ENCODE peak calls at places on chromosomes 6 and 20, in four cellular contexts. One of them, this sample, is unnamed.

GRCh38 chr6:111727798-111728197 is 122.1 kb upstream of the TRAF3IP2 start:
- DNase-seq in HEK293T: peak
- DNase-seq in GM12878: no peak
- DNase-seq in HepG2: no peak
- DNase-seq in this sample: peak

GRCh38 chr20:346640-347316 is at the start of gene NRSN2:
- DNase-seq in HEK293T: peak
- DNase-seq in GM12878: no peak
- DNase-seq in HepG2: peak
- DNase-seq in this sample: peak

GRCh38 chr6:138234363-138234762 is 16.1 kb upstream of the PBOV1 start:
- DNase-seq in HEK293T: no peak
- DNase-seq in GM12878: no peak
- DNase-seq in HepG2: no peak
- DNase-seq in this sample: no peak

GRCh38 chr6:37971711-37972410 is 152.3 kb downstream of the ZFAND3 start:
- DNase-seq in HEK293T: no peak
- DNase-seq in GM12878: no peak
- DNase-seq in HepG2: no peak
- DNase-seq in this sample: no peak

GRCh38 chr6:26613717-26614683 is 17.2 kb downstream of the ABT1 start:
- DNase-seq in HEK293T: no peak
- DNase-seq in GM12878: no peak
- DNase-seq in HepG2: no peak
- DNase-seq in this sample: no peak

GRCh38 chr20:4469910-4470309 is 251.8 kb upstream of the PRND start:
- DNase-seq in HEK293T: no peak
- DNase-seq in GM12878: no peak
- DNase-seq in HepG2: no peak
- DNase-seq in this sample: no peak

GRCh38 chr20:56715309-56715708 is 86.2 kb downstream of the TFAP2C start:
- DNase-seq in HEK293T: no peak
- DNase-seq in GM12878: no peak
- DNase-seq in HepG2: no peak
- DNase-seq in this sample: no peak

GRCh38 chr6:5457983-5458683 is 196.8 kb downstream of the FARS2 start:
- DNase-seq in HEK293T: no peak
- DNase-seq in GM12878: no peak
- DNase-seq in HepG2: no peak
- DNase-seq in this sample: no peak

GRCh38 chr20:61784801-61785566 is 280.7 kb downstream of the TAF4 start:
- DNase-seq in HEK293T: no peak
- DNase-seq in GM12878: no peak
- DNase-seq in HepG2: no peak
- DNase-seq in this sample: no peak

GRCh38 chr6:4128072-4128471 is 7.3 kb downstream of the ECI2 start:
- DNase-seq in HEK293T: no peak
- DNase-seq in GM12878: no peak
- DNase-seq in HepG2: no peak
- DNase-seq in this sample: no peak

GRCh38 chr20:444862-445426 is 17.4 kb downstream of the TBC1D20 start:
- DNase-seq in HEK293T: no peak
- DNase-seq in GM12878: no peak
- DNase-seq in HepG2: no peak
- DNase-seq in this sample: peak

GRCh38 chr20:21609221-21609620 is 95.4 kb upstream of the NKX2-2 start:
- DNase-seq in HEK293T: no peak
- DNase-seq in GM12878: no peak
- DNase-seq in HepG2: peak
- DNase-seq in this sample: no peak

GRCh38 chr6:122049341-122049740 is 350.1 kb upstream of the HSF2 start:
- DNase-seq in HEK293T: peak
- DNase-seq in GM12878: no peak
- DNase-seq in HepG2: no peak
- DNase-seq in this sample: no peak

GRCh38 chr20:38355161-38356012 is 9.1 kb downstream of the LBP start:
- DNase-seq in HEK293T: no peak
- DNase-seq in GM12878: no peak
- DNase-seq in HepG2: no peak
- DNase-seq in this sample: no peak

GRCh38 chr6:71080793-71081192 is 123.9 kb upstream of the B3GAT2 start:
- DNase-seq in HEK293T: no peak
- DNase-seq in GM12878: no peak
- DNase-seq in HepG2: no peak
- DNase-seq in this sample: no peak

GRCh38 chr6:71082033-71082620 is 125.3 kb upstream of the B3GAT2 start:
- DNase-seq in HEK293T: no peak
- DNase-seq in GM12878: no peak
- DNase-seq in HepG2: no peak
- DNase-seq in this sample: no peak

GRCh38 chr20:24382775-24383174 is 86.7 kb upstream of the SYNDIG1 start:
- DNase-seq in HEK293T: no peak
- DNase-seq in GM12878: no peak
- DNase-seq in HepG2: no peak
- DNase-seq in this sample: no peak

GRCh38 chr20:19806806-19807691 is 49.0 kb downstream of the RIN2 start:
- DNase-seq in HEK293T: no peak
- DNase-seq in GM12878: no peak
- DNase-seq in HepG2: no peak
- DNase-seq in this sample: no peak

GRCh38 chr20:49140411-49140810 is 47.7 kb downstream of the STAU1 start:
- DNase-seq in HEK293T: no peak
- DNase-seq in GM12878: no peak
- DNase-seq in HepG2: no peak
- DNase-seq in this sample: no peak

GRCh38 chr20:11182715-11183114 is 508.9 kb upstream of the JAG1 start:
- DNase-seq in HEK293T: no peak
- DNase-seq in GM12878: no peak
- DNase-seq in HepG2: no peak
- DNase-seq in this sample: no peak

GRCh38 chr6:106939848-106940247 is 34.7 kb downstream of the CD24 start:
- DNase-seq in HEK293T: no peak
- DNase-seq in GM12878: peak
- DNase-seq in HepG2: no peak
- DNase-seq in this sample: no peak

GRCh38 chr6:156595481-156595880 is 181.7 kb upstream of the ARID1B start:
- DNase-seq in HEK293T: no peak
- DNase-seq in GM12878: no peak
- DNase-seq in HepG2: no peak
- DNase-seq in this sample: no peak

GRCh38 chr20:44282148-44282547 is 28.9 kb downstream of the FITM2 start:
- DNase-seq in HEK293T: no peak
- DNase-seq in GM12878: no peak
- DNase-seq in HepG2: peak
- DNase-seq in this sample: no peak

GRCh38 chr6:41964201-41964887 is 22.7 kb upstream of the CCND3 start:
- DNase-seq in HEK293T: no peak
- DNase-seq in GM12878: no peak
- DNase-seq in HepG2: no peak
- DNase-seq in this sample: no peak

GRCh38 chr6:35024601-35025054 is 116.5 kb downstream of the TCP11 start:
- DNase-seq in HEK293T: peak
- DNase-seq in GM12878: no peak
- DNase-seq in HepG2: peak
- DNase-seq in this sample: peak

GRCh38 chr20:21099653-21100589 is 6.2 kb downstream of the LINC00237 start:
- DNase-seq in HEK293T: no peak
- DNase-seq in GM12878: no peak
- DNase-seq in HepG2: no peak
- DNase-seq in this sample: peak

GRCh38 chr6:157814883-157815282 is 8.2 kb upstream of the SNX9 start:
- DNase-seq in HEK293T: no peak
- DNase-seq in GM12878: peak
- DNase-seq in HepG2: no peak
- DNase-seq in this sample: no peak
- TF ChIP-seq FOXK2 in HEK293T: no peak
- TF ChIP-seq FOXK2 in GM12878: no peak
- TF ChIP-seq FOXK2 in HepG2: no peak
- TF ChIP-seq FOXK2 in this sample: no peak

DNA sequence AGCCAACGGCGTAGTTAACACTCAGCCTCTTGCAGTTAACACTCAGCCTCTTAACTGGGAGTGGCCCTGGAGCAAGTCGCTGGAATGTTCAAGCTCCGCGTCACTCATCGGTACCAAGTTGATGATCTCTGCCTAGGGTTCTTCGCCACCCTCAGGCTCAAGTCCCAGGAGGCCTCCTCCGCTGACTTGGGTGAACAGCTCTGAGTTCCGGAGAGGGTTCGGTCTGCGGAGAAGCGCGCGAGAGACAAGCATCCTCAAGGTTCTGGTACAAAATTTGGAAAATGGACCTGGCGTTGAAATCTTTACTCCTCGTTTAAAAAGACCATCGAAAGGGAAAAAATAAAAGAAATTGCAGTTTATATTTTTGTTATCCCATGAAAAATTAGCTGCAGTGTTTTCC is 876 bp upstream of the DSP start:
- DNase-seq in HEK293T: peak
- DNase-seq in GM12878: no peak
- DNase-seq in HepG2: no peak
- DNase-seq in this sample: no peak
- TF ChIP-seq FOXK2 in HEK293T: no peak
- TF ChIP-seq FOXK2 in GM12878: no peak
- TF ChIP-seq FOXK2 in HepG2: no peak
- TF ChIP-seq FOXK2 in this sample: no peak

DNA sequence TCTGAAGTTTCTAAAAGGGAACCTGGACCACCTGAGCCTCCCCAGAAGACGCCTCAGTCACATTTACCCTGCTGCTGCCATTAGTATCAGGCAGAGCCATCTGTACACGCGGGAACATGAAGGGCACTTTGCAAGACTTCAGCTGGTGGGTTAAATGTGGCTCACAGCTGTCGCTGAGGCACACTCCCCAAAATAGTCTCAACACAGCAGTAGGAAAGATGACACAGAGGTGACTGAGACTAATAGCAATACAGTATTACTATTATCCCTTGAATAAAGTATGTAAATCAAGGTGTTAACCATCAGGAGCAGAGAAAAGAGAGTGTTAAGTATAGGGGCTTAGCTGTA is 28.9 kb downstream of the PSMB1 start:
- DNase-seq in HEK293T: no peak
- DNase-seq in GM12878: no peak
- DNase-seq in HepG2: no peak
- DNase-seq in this sample: no peak
- TF ChIP-seq FOXK2 in HEK293T: no peak
- TF ChIP-seq FOXK2 in GM12878: no peak
- TF ChIP-seq FOXK2 in HepG2: no peak
- TF ChIP-seq FOXK2 in this sample: no peak

GRCh38 chr6:8672882-8673281 is 237.5 kb upstream of the SLC35B3 start:
- DNase-seq in HEK293T: no peak
- DNase-seq in GM12878: no peak
- DNase-seq in HepG2: no peak
- DNase-seq in this sample: no peak
- TF ChIP-seq FOXK2 in HEK293T: no peak
- TF ChIP-seq FOXK2 in GM12878: no peak
- TF ChIP-seq FOXK2 in HepG2: no peak
- TF ChIP-seq FOXK2 in this sample: no peak

GRCh38 chr6:47169785-47170685 is 127.9 kb upstream of the ADGRF1 start:
- DNase-seq in HEK293T: no peak
- DNase-seq in GM12878: no peak
- DNase-seq in HepG2: no peak
- DNase-seq in this sample: no peak
- TF ChIP-seq FOXK2 in HEK293T: no peak
- TF ChIP-seq FOXK2 in GM12878: no peak
- TF ChIP-seq FOXK2 in HepG2: no peak
- TF ChIP-seq FOXK2 in this sample: no peak

GRCh38 chr20:12833861-12834260 is 174.9 kb upstream of the SPTLC3 start:
- DNase-seq in HEK293T: no peak
- DNase-seq in GM12878: no peak
- DNase-seq in HepG2: no peak
- DNase-seq in this sample: no peak

GRCh38 chr20:12827796-12828406 is 180.9 kb upstream of the SPTLC3 start:
- DNase-seq in HEK293T: no peak
- DNase-seq in GM12878: no peak
- DNase-seq in HepG2: no peak
- DNase-seq in this sample: no peak

GRCh38 chr20:12824353-12824752 is 184.4 kb upstream of the SPTLC3 start:
- DNase-seq in HEK293T: no peak
- DNase-seq in GM12878: no peak
- DNase-seq in HepG2: no peak
- DNase-seq in this sample: no peak

GRCh38 chr20:12825180-12825579 is 183.6 kb upstream of the SPTLC3 start:
- DNase-seq in HEK293T: no peak
- DNase-seq in GM12878: no peak
- DNase-seq in HepG2: no peak
- DNase-seq in this sample: no peak

GRCh38 chr20:12829121-12829520 is 179.7 kb upstream of the SPTLC3 start:
- DNase-seq in HEK293T: no peak
- DNase-seq in GM12878: no peak
- DNase-seq in HepG2: no peak
- DNase-seq in this sample: no peak
- TF ChIP-seq FOXK2 in HEK293T: no peak
- TF ChIP-seq FOXK2 in GM12878: no peak
- TF ChIP-seq FOXK2 in HepG2: no peak
- TF ChIP-seq FOXK2 in this sample: no peak